ENCODE peak calls at places on chromosomes 11 and 22, in five cellular contexts. Y is HepG2, Z is astrocyte, W is bronchial epithelial cell, K is AG04450. G is an unnamed sample.
A peak's percentile ranks its signal among the peaks of the same experiment; 100 is the strongest.

GRCh38 chr11:102534261-102534872 is 3.8 kb upstream of the MMP7 start:
- DNase-seq in Y (peak; percentile 12), Z (no peak), W (no peak), K (no peak), G (no peak)

GRCh38 chr11:6096417-6096816 is 11.1 kb upstream of the OR56B4 start:
- DNase-seq in Y (no peak), Z (no peak), W (no peak), K (no peak), G (no peak)

GRCh38 chr11:1762537-1763302 is 1.0 kb downstream of the CTSD start:
- DNase-seq in Y (peak; percentile 83), Z (no peak), W (peak; percentile 78), K (no peak), G (no peak)

GRCh38 chr11:128497057-128497957 is 90.1 kb downstream of the ETS1 start:
- DNase-seq in Y (no peak), Z (peak; percentile 98), W (peak; percentile 79), K (peak; percentile 95), G (peak; percentile 99)

GRCh38 chr22:16801088-16801487 is 24.1 kb downstream of the XKR3 start:
- DNase-seq in Y (no peak), Z (no peak), W (no peak), K (no peak), G (no peak)

GRCh38 chr11:60905551-60906113 is 753 bp downstream of the PRPF19 start:
- DNase-seq in Y (peak; percentile 36), Z (peak; percentile 69), W (peak; percentile 88), K (no peak), G (peak; percentile 18)

GRCh38 chr11:73225001-73225686 is 7.1 kb downstream of the P2RY2 start:
- DNase-seq in Y (no peak), Z (no peak), W (no peak), K (no peak), G (no peak)

GRCh38 chr11:109644158-109644557 is 222.2 kb downstream of the C11orf87 start:
- DNase-seq in Y (no peak), Z (no peak), W (no peak), K (no peak), G (peak; percentile 9)

GRCh38 chr11:75272821-75273301 is 32.3 kb downstream of the TPBGL start:
- DNase-seq in Y (no peak), Z (no peak), W (no peak), K (no peak), G (no peak)

GRCh38 chr11:46499821-46500220 is 94.0 kb downstream of the AMBRA1 start:
- DNase-seq in Y (no peak), Z (no peak), W (no peak), K (no peak), G (no peak)

GRCh38 chr22:41900652-41901312 is 14.1 kb downstream of the SHISA8 start:
- DNase-seq in Y (no peak), Z (no peak), W (no peak), K (no peak), G (no peak)

GRCh38 chr11:64092119-64092760 is 56.5 kb downstream of the FLRT1 start:
- DNase-seq in Y (no peak), Z (no peak), W (no peak), K (no peak), G (no peak)

GRCh38 chr11:96948066-96948465 is 558.3 kb downstream of the JRKL start:
- DNase-seq in Y (no peak), Z (no peak), W (no peak), K (no peak), G (no peak)

GRCh38 chr22:47093720-47094119 is 331.3 kb downstream of the TBC1D22A start:
- DNase-seq in Y (no peak), Z (no peak), W (no peak), K (no peak), G (no peak)

GRCh38 chr11:31725176-31725575 is 85.9 kb downstream of the PAX6 start:
- DNase-seq in Y (no peak), Z (peak; percentile 31), W (no peak), K (no peak), G (peak; percentile 78)

GRCh38 chr22:22935546-22936157 is 48.0 kb downstream of the IGLL5 start:
- DNase-seq in Y (no peak), Z (no peak), W (no peak), K (no peak), G (no peak)

GRCh38 chr11:38014405-38014804 is 1416.4 kb upstream of the RAG2 start:
- DNase-seq in Y (no peak), Z (peak; percentile 93), W (no peak), K (no peak), G (peak; percentile 8)

GRCh38 chr11:32829680-32830412 is at the start of gene PRRG4:
- DNase-seq in Y (no peak), Z (peak; percentile 26), W (peak; percentile 76), K (no peak), G (peak; percentile 20)

GRCh38 chr11:74443071-74443864 is 24.1 kb downstream of the KCNE3 start:
- DNase-seq in Y (peak; percentile 56), Z (peak; percentile 25), W (peak; percentile 69), K (no peak), G (no peak)

GRCh38 chr11:126345759-126346585 is 9.5 kb upstream of the ST3GAL4 start:
- DNase-seq in Y (no peak), Z (peak; percentile 79), W (peak; percentile 65), K (no peak), G (peak; percentile 78)

GRCh38 chr11:115503083-115503885 is 931 bp downstream of the CADM1 start:
- DNase-seq in Y (peak; percentile 51), Z (peak; percentile 54), W (peak; percentile 44), K (no peak), G (peak; percentile 39)

GRCh38 chr22:20391222-20391621 is 2.7 kb upstream of the ZNF74 start:
- DNase-seq in Y (no peak), Z (no peak), W (no peak), K (no peak), G (no peak)

GRCh38 chr22:35310556-35311550 is 11.2 kb downstream of the TOM1 start:
- DNase-seq in Y (peak; percentile 68), Z (no peak), W (no peak), K (no peak), G (no peak)

GRCh38 chr11:112613051-112613972 is 347.9 kb upstream of the NCAM1 start:
- DNase-seq in Y (peak; percentile 23), Z (peak; percentile 80), W (peak; percentile 80), K (no peak), G (peak; percentile 58)

GRCh38 chr22:50567721-50568252 is 5.1 kb upstream of the SYCE3 start:
- DNase-seq in Y (no peak), Z (no peak), W (no peak), K (no peak), G (no peak)

GRCh38 chr11:9347100-9347499 is 32.7 kb upstream of the TMEM41B start:
- DNase-seq in Y (no peak), Z (peak; percentile 25), W (no peak), K (no peak), G (no peak)

GRCh38 chr11:12845739-12846358 is 163.3 kb upstream of the RASSF10 start:
- DNase-seq in Y (peak; percentile 98), Z (no peak), W (no peak), K (peak; percentile 65), G (peak; percentile 83)

GRCh38 chr11:69104212-69104855 is 51.4 kb upstream of the SMIM38 start:
- DNase-seq in Y (no peak), Z (no peak), W (no peak), K (no peak), G (no peak)

GRCh38 chr11:35040221-35040942 is 98.6 kb upstream of the CD44 start:
- DNase-seq in Y (no peak), Z (peak; percentile 86), W (peak; percentile 99), K (no peak), G (peak; percentile 68)

GRCh38 chr22:24516301-24516737 is 21.2 kb downstream of the UPB1 start:
- DNase-seq in Y (peak; percentile 62), Z (peak; percentile 89), W (peak; percentile 52), K (peak; percentile 82), G (peak; percentile 93)

GRCh38 chr22:43401661-43402060 is 10.2 kb upstream of the MPPED1 start:
- DNase-seq in Y (no peak), Z (no peak), W (no peak), K (no peak), G (no peak)

GRCh38 chr11:86672007-86672621 is at the start of gene ME3:
- DNase-seq in Y (no peak), Z (no peak), W (no peak), K (no peak), G (peak; percentile 41)
- H3K4me3 ChIP-seq in Y (peak within 1 kb of the TSS; percentile 36), Z (peak within 1 kb of the TSS; percentile 81), W (peak within 1 kb of the TSS; percentile 59), K (peak within 1 kb of the TSS; percentile 74), G (peak within 1 kb of the TSS; percentile 75)

DNA sequence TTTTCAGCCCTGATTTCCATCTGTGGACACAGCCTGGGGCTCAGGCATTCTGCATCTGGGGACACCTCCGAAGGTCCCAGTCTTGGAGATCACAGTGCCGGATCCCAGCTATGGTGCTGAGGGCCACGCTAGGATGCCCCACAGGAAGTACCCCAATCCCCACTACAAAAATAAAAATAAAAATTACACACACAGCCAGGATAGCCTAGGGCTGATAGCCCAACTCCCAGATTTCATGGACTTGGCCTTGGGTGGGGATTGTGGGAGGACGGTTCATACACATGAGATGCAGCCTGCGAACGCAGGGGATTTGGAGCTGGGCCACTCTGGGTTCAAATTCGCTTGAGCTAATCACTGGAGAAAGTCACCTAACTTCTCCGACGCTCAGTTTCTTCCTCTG is 237.7 kb downstream of the BUD13 start:
- DNase-seq in Y (no peak), Z (no peak), W (no peak), K (no peak), G (no peak)
- H3K4me3 ChIP-seq in Y (no peak overlapping the region), Z (no peak overlapping the region), W (no peak overlapping the region), K (no peak overlapping the region), G (no peak overlapping the region)

DNA sequence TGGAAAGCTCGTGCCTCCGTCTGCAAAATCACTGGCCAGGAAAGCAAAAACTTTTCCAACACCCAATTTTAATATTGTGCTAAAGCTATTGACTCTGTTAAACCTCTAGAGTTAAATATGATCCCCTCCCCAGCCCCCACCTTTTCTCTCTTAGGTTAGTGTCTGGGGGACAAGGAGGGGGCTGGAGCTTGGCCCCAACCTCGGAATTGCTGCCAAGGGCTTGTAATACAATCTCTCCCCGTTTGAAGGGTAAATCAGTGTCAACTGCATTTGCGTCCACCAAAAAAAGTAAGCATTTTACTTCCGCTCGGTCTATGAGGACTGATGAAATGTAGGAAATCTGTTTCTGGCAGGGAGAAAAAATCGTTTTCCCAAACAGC is at the start of gene GAS2:
- DNase-seq in Y (no peak), Z (no peak), W (no peak), K (no peak), G (no peak)
- H3K4me3 ChIP-seq in Y (peak within 1 kb of the TSS; percentile 90), Z (peak within 1 kb of the TSS; percentile 51), W (no peak within 1 kb of the TSS), K (peak within 1 kb of the TSS; percentile 41), G (peak within 1 kb of the TSS; percentile 25)

GRCh38 chr11:26287067-26287518 is 44.8 kb upstream of the ANO3 start:
- DNase-seq in Y (no peak), Z (peak; percentile 34), W (peak; percentile 25), K (no peak), G (no peak)
- H3K4me3 ChIP-seq in Y (no peak overlapping the region), Z (no peak overlapping the region), W (no peak overlapping the region), K (no peak overlapping the region), G (no peak overlapping the region)

GRCh38 chr11:17416492-17416891 is 28.0 kb upstream of the KCNJ11 start:
- DNase-seq in Y (no peak), Z (no peak), W (no peak), K (no peak), G (no peak)

GRCh38 chr11:17414992-17415391 is 26.5 kb upstream of the KCNJ11 start:
- DNase-seq in Y (no peak), Z (no peak), W (no peak), K (no peak), G (no peak)

GRCh38 chr11:17414317-17414737 is 25.9 kb upstream of the KCNJ11 start:
- DNase-seq in Y (no peak), Z (no peak), W (no peak), K (no peak), G (no peak)

GRCh38 chr11:17413414-17414316 is 25.2 kb upstream of the KCNJ11 start:
- DNase-seq in Y (peak; percentile 44), Z (no peak), W (no peak), K (no peak), G (no peak)

GRCh38 chr11:17415523-17416104 is 27.2 kb upstream of the KCNJ11 start:
- DNase-seq in Y (no peak), Z (no peak), W (no peak), K (no peak), G (no peak)
- H3K4me3 ChIP-seq in Y (no peak overlapping the region), Z (no peak overlapping the region), W (no peak overlapping the region), K (no peak overlapping the region), G (no peak overlapping the region)

G was measured in AG10803.